ENCODE peak calls at places on chromosomes 13 and 19, in eight cellular contexts. One of them, this sample, is unnamed.
A peak's percentile ranks its signal among the peaks of the same experiment; 100 is the strongest.

GRCh38 chr13:90511903-90512302 is 835.6 kb upstream of the MIR17HG start:
- DNase-seq in heart left ventricle: no peak
- DNase-seq in tibial artery: no peak
- DNase-seq in mammary epithelial cell: no peak
- DNase-seq in fibroblast of lung: no peak
- DNase-seq in esophagus squamous epithelium: no peak
- DNase-seq in AG04450: no peak
- DNase-seq in CD4-positive, alpha-beta T cell: no peak
- DNase-seq in this sample: no peak

GRCh38 chr19:42130254-42130573 is 2.0 kb downstream of the POU2F2 start:
- DNase-seq in fibroblast of lung: no peak
- DNase-seq in mammary epithelial cell: peak; percentile 32
- DNase-seq in tibial artery: no peak
- DNase-seq in heart left ventricle: no peak
- DNase-seq in AG04450: no peak
- DNase-seq in esophagus squamous epithelium: no peak
- DNase-seq in CD4-positive, alpha-beta T cell: no peak
- DNase-seq in this sample: no peak

GRCh38 chr13:51542358-51542972 is 41.8 kb upstream of the WDFY2 start:
- DNase-seq in mammary epithelial cell: no peak
- DNase-seq in fibroblast of lung: no peak
- DNase-seq in heart left ventricle: no peak
- DNase-seq in tibial artery: no peak
- DNase-seq in AG04450: no peak
- DNase-seq in esophagus squamous epithelium: no peak
- DNase-seq in CD4-positive, alpha-beta T cell: no peak
- DNase-seq in this sample: no peak

GRCh38 chr19:8515317-8515716 is 1.4 kb upstream of the ZNF414 start:
- DNase-seq in fibroblast of lung: no peak
- DNase-seq in CD4-positive, alpha-beta T cell: peak; percentile 56
- DNase-seq in esophagus squamous epithelium: no peak
- DNase-seq in heart left ventricle: no peak
- DNase-seq in tibial artery: no peak
- DNase-seq in mammary epithelial cell: no peak
- DNase-seq in AG04450: no peak
- DNase-seq in this sample: no peak

GRCh38 chr13:95113601-95114000 is 187.7 kb downstream of the ABCC4 start:
- DNase-seq in AG04450: no peak
- DNase-seq in heart left ventricle: no peak
- DNase-seq in fibroblast of lung: no peak
- DNase-seq in CD4-positive, alpha-beta T cell: no peak
- DNase-seq in esophagus squamous epithelium: no peak
- DNase-seq in mammary epithelial cell: no peak
- DNase-seq in tibial artery: no peak
- DNase-seq in this sample: no peak

GRCh38 chr13:42740753-42741152 is 40.6 kb upstream of the FAM216B start:
- DNase-seq in esophagus squamous epithelium: no peak
- DNase-seq in fibroblast of lung: no peak
- DNase-seq in AG04450: no peak
- DNase-seq in mammary epithelial cell: no peak
- DNase-seq in tibial artery: no peak
- DNase-seq in heart left ventricle: peak; percentile 73
- DNase-seq in CD4-positive, alpha-beta T cell: no peak
- DNase-seq in this sample: peak; percentile 35

GRCh38 chr13:72386138-72386684 is 341.2 kb downstream of the MZT1 start:
- DNase-seq in CD4-positive, alpha-beta T cell: no peak
- DNase-seq in AG04450: no peak
- DNase-seq in mammary epithelial cell: no peak
- DNase-seq in esophagus squamous epithelium: no peak
- DNase-seq in tibial artery: no peak
- DNase-seq in fibroblast of lung: no peak
- DNase-seq in heart left ventricle: no peak
- DNase-seq in this sample: no peak

GRCh38 chr13:42495256-42495655 is 78.7 kb upstream of the TNFSF11 start:
- DNase-seq in esophagus squamous epithelium: no peak
- DNase-seq in mammary epithelial cell: peak; percentile 65
- DNase-seq in tibial artery: no peak
- DNase-seq in heart left ventricle: no peak
- DNase-seq in AG04450: no peak
- DNase-seq in CD4-positive, alpha-beta T cell: no peak
- DNase-seq in fibroblast of lung: no peak
- DNase-seq in this sample: no peak

GRCh38 chr13:85729296-85729695 is 69.9 kb downstream of the SLITRK6 start:
- DNase-seq in AG04450: peak; percentile 13
- DNase-seq in tibial artery: no peak
- DNase-seq in esophagus squamous epithelium: no peak
- DNase-seq in fibroblast of lung: peak; percentile 64
- DNase-seq in CD4-positive, alpha-beta T cell: no peak
- DNase-seq in heart left ventricle: no peak
- DNase-seq in mammary epithelial cell: peak; percentile 62
- DNase-seq in this sample: no peak

GRCh38 chr19:40754611-40755247 is 3.7 kb downstream of the SNRPA start:
- DNase-seq in fibroblast of lung: no peak
- DNase-seq in mammary epithelial cell: no peak
- DNase-seq in AG04450: no peak
- DNase-seq in heart left ventricle: no peak
- DNase-seq in CD4-positive, alpha-beta T cell: no peak
- DNase-seq in tibial artery: no peak
- DNase-seq in esophagus squamous epithelium: no peak
- DNase-seq in this sample: no peak

GRCh38 chr19:47891923-47892666 is 6.0 kb upstream of the SULT2A1 start:
- DNase-seq in tibial artery: no peak
- DNase-seq in CD4-positive, alpha-beta T cell: no peak
- DNase-seq in AG04450: no peak
- DNase-seq in mammary epithelial cell: no peak
- DNase-seq in heart left ventricle: no peak
- DNase-seq in esophagus squamous epithelium: no peak
- DNase-seq in fibroblast of lung: peak; percentile 12
- DNase-seq in this sample: peak; percentile 89

GRCh38 chr19:10812902-10813404 is 23.1 kb downstream of the TMED1 start:
- DNase-seq in CD4-positive, alpha-beta T cell: no peak
- DNase-seq in esophagus squamous epithelium: no peak
- DNase-seq in AG04450: peak; percentile 87
- DNase-seq in mammary epithelial cell: peak; percentile 59
- DNase-seq in fibroblast of lung: peak; percentile 96
- DNase-seq in tibial artery: peak; percentile 82
- DNase-seq in heart left ventricle: peak; percentile 43
- DNase-seq in this sample: peak; percentile 37

GRCh38 chr13:75222031-75222430 is 259.9 kb downstream of the TBC1D4 start:
- DNase-seq in AG04450: no peak
- DNase-seq in esophagus squamous epithelium: no peak
- DNase-seq in fibroblast of lung: peak; percentile 54
- DNase-seq in heart left ventricle: no peak
- DNase-seq in mammary epithelial cell: peak; percentile 12
- DNase-seq in CD4-positive, alpha-beta T cell: no peak
- DNase-seq in tibial artery: no peak
- DNase-seq in this sample: no peak

GRCh38 chr13:113161433-113161832 is 3.0 kb downstream of the PROZ start:
- DNase-seq in fibroblast of lung: no peak
- DNase-seq in AG04450: no peak
- DNase-seq in CD4-positive, alpha-beta T cell: no peak
- DNase-seq in esophagus squamous epithelium: no peak
- DNase-seq in heart left ventricle: no peak
- DNase-seq in tibial artery: no peak
- DNase-seq in mammary epithelial cell: no peak
- DNase-seq in this sample: no peak

GRCh38 chr19:13025819-13026477 is 30.7 kb downstream of the NFIX start:
- DNase-seq in tibial artery: peak; percentile 65
- DNase-seq in fibroblast of lung: no peak
- DNase-seq in esophagus squamous epithelium: no peak
- DNase-seq in CD4-positive, alpha-beta T cell: no peak
- DNase-seq in heart left ventricle: no peak
- DNase-seq in mammary epithelial cell: no peak
- DNase-seq in AG04450: no peak
- DNase-seq in this sample: no peak

GRCh38 chr19:13026478-13026999 is 31.3 kb downstream of the NFIX start:
- DNase-seq in esophagus squamous epithelium: no peak
- DNase-seq in mammary epithelial cell: peak; percentile 67
- DNase-seq in CD4-positive, alpha-beta T cell: no peak
- DNase-seq in fibroblast of lung: peak; percentile 74
- DNase-seq in tibial artery: peak; percentile 71
- DNase-seq in heart left ventricle: no peak
- DNase-seq in AG04450: no peak
- DNase-seq in this sample: no peak

GRCh38 chr19:13024126-13024957 is 29.1 kb downstream of the NFIX start:
- DNase-seq in CD4-positive, alpha-beta T cell: no peak
- DNase-seq in heart left ventricle: no peak
- DNase-seq in fibroblast of lung: peak; percentile 67
- DNase-seq in tibial artery: no peak
- DNase-seq in esophagus squamous epithelium: no peak
- DNase-seq in AG04450: no peak
- DNase-seq in mammary epithelial cell: peak; percentile 50
- DNase-seq in this sample: no peak

GRCh38 chr19:13023666-13024065 is 28.4 kb downstream of the NFIX start:
- DNase-seq in esophagus squamous epithelium: no peak
- DNase-seq in tibial artery: no peak
- DNase-seq in fibroblast of lung: peak; percentile 53
- DNase-seq in heart left ventricle: no peak
- DNase-seq in CD4-positive, alpha-beta T cell: no peak
- DNase-seq in mammary epithelial cell: no peak
- DNase-seq in AG04450: no peak
- DNase-seq in this sample: no peak

GRCh38 chr19:13024958-13025653 is 29.8 kb downstream of the NFIX start:
- DNase-seq in tibial artery: peak; percentile 71
- DNase-seq in CD4-positive, alpha-beta T cell: no peak
- DNase-seq in fibroblast of lung: peak; percentile 52
- DNase-seq in AG04450: no peak
- DNase-seq in esophagus squamous epithelium: no peak
- DNase-seq in mammary epithelial cell: peak; percentile 56
- DNase-seq in heart left ventricle: no peak
- DNase-seq in this sample: no peak
- TF ChIP-seq CTCF in tibial artery: no peak
- TF ChIP-seq CTCF in CD4-positive, alpha-beta T cell: no peak
- TF ChIP-seq CTCF in fibroblast of lung: no peak
- TF ChIP-seq CTCF in AG04450: no peak
- TF ChIP-seq CTCF in esophagus squamous epithelium: no peak
- TF ChIP-seq CTCF in mammary epithelial cell: no peak
- TF ChIP-seq CTCF in heart left ventricle: no peak
- TF ChIP-seq CTCF in this sample: no peak

DNA sequence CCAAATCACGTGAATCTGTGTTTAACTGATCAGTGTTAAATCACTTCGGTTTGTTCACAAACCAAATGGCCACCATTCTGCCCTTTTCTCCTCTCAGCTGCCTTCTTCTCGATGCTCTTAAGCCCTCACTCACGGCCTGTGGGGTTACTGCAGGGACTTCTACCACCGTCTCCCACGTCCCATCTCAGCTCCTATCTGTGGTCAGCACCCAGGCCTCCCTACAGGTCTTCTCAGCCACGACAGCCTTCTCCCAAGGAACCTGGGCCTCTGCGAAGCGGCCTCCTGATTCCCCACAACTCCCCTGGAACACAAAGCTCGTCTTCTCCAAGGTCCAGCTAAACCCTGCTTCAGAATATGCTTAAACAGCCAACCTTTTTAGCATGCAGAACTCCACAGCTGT is 103.8 kb downstream of the COL4A2 start:
- DNase-seq in mammary epithelial cell: no peak
- DNase-seq in CD4-positive, alpha-beta T cell: no peak
- DNase-seq in AG04450: no peak
- DNase-seq in esophagus squamous epithelium: no peak
- DNase-seq in tibial artery: no peak
- DNase-seq in fibroblast of lung: no peak
- DNase-seq in heart left ventricle: no peak
- DNase-seq in this sample: no peak
- H3K27ac ChIP-seq in mammary epithelial cell: no peak overlapping the region
- H3K27ac ChIP-seq in CD4-positive, alpha-beta T cell: no peak overlapping the region
- H3K27ac ChIP-seq in AG04450: no peak overlapping the region
- H3K27ac ChIP-seq in esophagus squamous epithelium: peak overlapping the region; percentile 40
- H3K27ac ChIP-seq in tibial artery: peak overlapping the region; percentile 85
- H3K27ac ChIP-seq in fibroblast of lung: peak overlapping the region; percentile 75
- H3K27ac ChIP-seq in heart left ventricle: peak overlapping the region; percentile 74
- H3K27ac ChIP-seq in this sample: peak overlapping the region; percentile 60

GRCh38 chr13:78772933-78773332 is 114.0 kb upstream of the OBI1 start:
- DNase-seq in AG04450: no peak
- DNase-seq in esophagus squamous epithelium: no peak
- DNase-seq in fibroblast of lung: no peak
- DNase-seq in tibial artery: no peak
- DNase-seq in heart left ventricle: no peak
- DNase-seq in CD4-positive, alpha-beta T cell: no peak
- DNase-seq in mammary epithelial cell: no peak
- DNase-seq in this sample: no peak
- TF ChIP-seq CTCF in AG04450: no peak
- TF ChIP-seq CTCF in esophagus squamous epithelium: no peak
- TF ChIP-seq CTCF in fibroblast of lung: no peak
- TF ChIP-seq CTCF in tibial artery: no peak
- TF ChIP-seq CTCF in heart left ventricle: no peak
- TF ChIP-seq CTCF in CD4-positive, alpha-beta T cell: no peak
- TF ChIP-seq CTCF in mammary epithelial cell: no peak
- TF ChIP-seq CTCF in this sample: no peak

GRCh38 chr19:37691881-37692504 is 27.6 kb downstream of the ZNF607 start:
- DNase-seq in tibial artery: peak; percentile 86
- DNase-seq in AG04450: peak; percentile 66
- DNase-seq in heart left ventricle: peak; percentile 92
- DNase-seq in fibroblast of lung: peak; percentile 89
- DNase-seq in mammary epithelial cell: peak; percentile 39
- DNase-seq in CD4-positive, alpha-beta T cell: peak; percentile 66
- DNase-seq in esophagus squamous epithelium: peak; percentile 31
- DNase-seq in this sample: peak; percentile 90
- H3K27ac ChIP-seq in tibial artery: peak overlapping the region; percentile 89
- H3K27ac ChIP-seq in AG04450: peak overlapping the region; percentile 32
- H3K27ac ChIP-seq in heart left ventricle: peak overlapping the region; percentile 79
- H3K27ac ChIP-seq in fibroblast of lung: peak overlapping the region; percentile 64
- H3K27ac ChIP-seq in mammary epithelial cell: no peak overlapping the region
- H3K27ac ChIP-seq in CD4-positive, alpha-beta T cell: no peak overlapping the region
- H3K27ac ChIP-seq in esophagus squamous epithelium: peak overlapping the region; percentile 32
- H3K27ac ChIP-seq in this sample: peak overlapping the region; percentile 89

GRCh38 chr13:58879114-58879513 is 1247.6 kb downstream of the PCDH17 start:
- DNase-seq in fibroblast of lung: no peak
- DNase-seq in heart left ventricle: no peak
- DNase-seq in mammary epithelial cell: no peak
- DNase-seq in esophagus squamous epithelium: no peak
- DNase-seq in CD4-positive, alpha-beta T cell: no peak
- DNase-seq in AG04450: no peak
- DNase-seq in tibial artery: no peak
- DNase-seq in this sample: no peak
- TF ChIP-seq CTCF in fibroblast of lung: no peak
- TF ChIP-seq CTCF in heart left ventricle: no peak
- TF ChIP-seq CTCF in mammary epithelial cell: no peak
- TF ChIP-seq CTCF in esophagus squamous epithelium: no peak
- TF ChIP-seq CTCF in CD4-positive, alpha-beta T cell: no peak
- TF ChIP-seq CTCF in AG04450: no peak
- TF ChIP-seq CTCF in tibial artery: no peak
- TF ChIP-seq CTCF in this sample: no peak

DNA sequence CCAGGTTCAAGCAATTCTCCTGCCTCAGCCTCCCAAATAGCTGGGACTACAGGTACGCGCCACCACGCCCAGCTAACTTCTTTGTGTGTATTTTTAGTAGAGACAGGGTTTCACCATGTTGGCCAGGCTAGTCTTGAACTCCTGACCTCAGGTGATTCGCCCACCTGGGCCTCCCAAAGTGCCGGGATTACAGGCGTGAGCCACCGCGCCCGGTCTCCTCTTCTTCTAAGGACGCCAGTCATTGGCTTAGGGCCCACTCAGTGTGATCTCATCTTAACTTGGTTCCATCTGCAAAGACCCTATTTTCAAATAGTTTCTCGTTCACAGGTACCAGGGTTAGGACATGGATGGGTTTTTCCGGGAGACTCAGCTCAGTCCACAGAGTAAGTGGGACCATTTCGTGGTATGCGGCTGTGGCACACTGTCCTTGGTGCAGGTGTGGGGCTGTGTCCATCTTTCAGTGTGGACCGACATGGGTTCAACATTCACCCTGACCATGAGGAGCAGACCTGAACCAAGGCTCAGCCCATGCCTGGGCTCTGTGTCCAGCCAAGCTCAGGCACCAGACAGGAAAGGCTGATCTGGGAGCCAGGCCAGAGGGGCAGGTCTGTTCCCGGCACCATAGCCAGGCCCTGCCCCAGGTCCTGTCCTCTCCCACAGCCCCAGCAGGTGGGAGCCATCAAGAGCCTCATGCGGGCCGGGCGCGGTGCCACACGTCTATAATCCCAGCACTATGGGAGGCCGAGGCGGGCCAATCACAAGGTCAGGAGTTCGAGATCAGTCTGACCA is 2.8 kb upstream of the MKNK2 start:
- DNase-seq in heart left ventricle: peak; percentile 88
- DNase-seq in mammary epithelial cell: no peak
- DNase-seq in CD4-positive, alpha-beta T cell: no peak
- DNase-seq in tibial artery: peak; percentile 72
- DNase-seq in fibroblast of lung: no peak
- DNase-seq in esophagus squamous epithelium: no peak
- DNase-seq in AG04450: no peak
- DNase-seq in this sample: peak; percentile 88
- H3K27ac ChIP-seq in heart left ventricle: peak overlapping the region; percentile 73
- H3K27ac ChIP-seq in mammary epithelial cell: no peak overlapping the region
- H3K27ac ChIP-seq in CD4-positive, alpha-beta T cell: peak overlapping the region; percentile 10
- H3K27ac ChIP-seq in tibial artery: no peak overlapping the region
- H3K27ac ChIP-seq in fibroblast of lung: no peak overlapping the region
- H3K27ac ChIP-seq in esophagus squamous epithelium: peak overlapping the region; percentile 97
- H3K27ac ChIP-seq in AG04450: no peak overlapping the region
- H3K27ac ChIP-seq in this sample: peak overlapping the region; percentile 71